ENCODE peak calls at places on chromosomes 1 and 21, in ten cellular contexts. L, Z, K, C, Q, F, G, P, I and R are unnamed samples.

GRCh38 chr1:198165927-198166647 is 9.3 kb downstream of the NEK7 start:
- DNase-seq in G (no peak), Q (no peak), Z (no peak), I (no peak), K (no peak), C (no peak), P (no peak), L (no peak), F (no peak), R (no peak)

GRCh38 chr1:116498789-116499628 is 71.8 kb downstream of the CD58 start:
- DNase-seq in P (peak), K (peak), G (peak), L (peak), Z (peak), I (peak), C (peak), Q (peak), F (no peak), R (peak)

GRCh38 chr1:8525291-8526275 is 207.7 kb downstream of the SLC45A1 start:
- DNase-seq in Q (no peak), G (peak), L (peak), F (peak), P (peak), K (peak), C (peak), I (peak), Z (peak), R (peak)

GRCh38 chr1:155070721-155071556 is 7.4 kb downstream of the EFNA4 start:
- DNase-seq in K (peak), I (peak), P (peak), F (no peak), Q (peak), Z (peak), C (peak), L (no peak), G (peak), R (no peak)

GRCh38 chr1:11516961-11517635 is 38.1 kb downstream of the DISP3 start:
- DNase-seq in G (no peak), L (no peak), C (no peak), Q (no peak), I (peak), Z (no peak), F (no peak), P (no peak), K (no peak), R (no peak)

GRCh38 chr1:67557731-67558448 is 127.1 kb upstream of the GADD45A start:
- DNase-seq in Z (no peak), F (no peak), C (no peak), G (peak), L (no peak), I (no peak), K (peak), P (no peak), Q (no peak), R (no peak)

GRCh38 chr1:17125756-17126237 is 6.5 kb upstream of the PADI2 start:
- DNase-seq in F (peak), L (peak), Z (peak), Q (peak), I (peak), C (peak), K (peak), P (peak), G (peak), R (peak)

GRCh38 chr1:231950732-231951131 is 324.1 kb downstream of the DISC1 start:
- DNase-seq in I (no peak), Z (no peak), L (no peak), P (no peak), K (no peak), Q (no peak), G (no peak), F (no peak), C (no peak), R (no peak)

GRCh38 chr1:30041741-30042437 is 681.5 kb downstream of the MATN1 start:
- DNase-seq in L (no peak), C (no peak), K (no peak), G (no peak), F (no peak), Q (no peak), I (no peak), Z (no peak), P (no peak), R (no peak)

GRCh38 chr1:31934706-31935629 is 3.2 kb downstream of the PTP4A2 start:
- DNase-seq in L (no peak), P (no peak), Z (peak), I (no peak), C (no peak), F (no peak), K (no peak), Q (no peak), G (peak), R (peak)

GRCh38 chr1:66355756-66356155 is 178.2 kb upstream of the SGIP1 start:
- DNase-seq in P (no peak), I (no peak), K (no peak), G (no peak), F (no peak), Z (no peak), Q (no peak), C (no peak), L (no peak), R (no peak)

GRCh38 chr1:228120351-228121091 is 11.4 kb upstream of the MRPL55 start:
- DNase-seq in G (no peak), P (no peak), F (no peak), K (no peak), C (no peak), Z (no peak), L (no peak), Q (no peak), I (no peak), R (no peak)

GRCh38 chr21:44535963-44536362 is 4.0 kb downstream of the KRTAP10-1 start:
- DNase-seq in I (no peak), L (no peak), Q (no peak), G (no peak), P (no peak), K (no peak), C (no peak), Z (no peak), F (peak), R (no peak)

GRCh38 chr1:76336951-76337371 is 262.4 kb downstream of the ST6GALNAC3 start:
- DNase-seq in F (no peak), K (peak), L (no peak), C (peak), Z (peak), G (no peak), Q (no peak), I (peak), P (peak), R (no peak)

GRCh38 chr1:11045428-11046269 is 1.4 kb downstream of the MASP2 start:
- DNase-seq in C (no peak), K (no peak), I (no peak), Q (no peak), P (no peak), Z (no peak), L (no peak), F (no peak), G (peak), R (no peak)

GRCh38 chr1:64282353-64282752 is 78.9 kb downstream of the UBE2U start:
- DNase-seq in P (no peak), F (peak), I (no peak), Z (no peak), K (no peak), C (no peak), Q (no peak), G (peak), L (no peak), R (no peak)

GRCh38 chr1:15178571-15179484 is 25.3 kb downstream of the TMEM51 start:
- DNase-seq in K (no peak), G (no peak), P (peak), I (no peak), L (no peak), C (no peak), F (no peak), Q (no peak), Z (no peak), R (peak)

GRCh38 chr1:112894561-112895011 is 61.4 kb downstream of the SLC16A1 start:
- DNase-seq in Z (no peak), L (no peak), K (no peak), I (no peak), F (no peak), C (no peak), G (no peak), Q (no peak), P (no peak), R (no peak)

GRCh38 chr21:42299324-42300044 is 15.7 kb downstream of the TFF3 start:
- DNase-seq in I (no peak), Q (no peak), C (peak), Z (no peak), L (no peak), F (peak), K (no peak), P (no peak), G (no peak), R (peak)

GRCh38 chr21:35239811-35240219 is 190.7 kb upstream of the RUNX1 start:
- DNase-seq in I (no peak), F (no peak), Q (no peak), L (no peak), C (no peak), K (no peak), Z (no peak), P (no peak), G (no peak), R (no peak)

GRCh38 chr1:228400692-228401454 is 5.8 kb downstream of the TRIM11 start:
- DNase-seq in Q (no peak), F (no peak), L (no peak), Z (no peak), K (no peak), C (no peak), I (no peak), P (peak), G (no peak), R (no peak)

GRCh38 chr1:16178596-16179497 is 23.0 kb upstream of the EPHA2 start:
- DNase-seq in Q (no peak), G (no peak), L (no peak), F (no peak), P (no peak), C (no peak), Z (no peak), K (no peak), I (peak), R (no peak)

GRCh38 chr1:57079454-57080157 is 113.8 kb upstream of the C8B start:
- DNase-seq in F (no peak), C (no peak), I (no peak), Z (no peak), K (no peak), Q (no peak), P (no peak), G (peak), L (no peak), R (no peak)

GRCh38 chr1:169163059-169163458 is 56.6 kb downstream of the ATP1B1 start:
- DNase-seq in Q (no peak), L (no peak), P (no peak), Z (no peak), G (no peak), C (no peak), I (no peak), F (no peak), K (no peak), R (peak)

GRCh38 chr1:180262628-180263488 is 32.8 kb downstream of the LHX4 start:
- DNase-seq in G (no peak), C (no peak), I (no peak), K (no peak), P (no peak), Q (no peak), Z (no peak), L (no peak), F (no peak), R (no peak)

GRCh38 chr1:248858096-248858890 is 592 bp downstream of the ZNF692 start:
- DNase-seq in Z (peak), Q (peak), F (peak), I (peak), K (peak), P (peak), C (peak), L (peak), G (peak), R (no peak)
- TF ChIP-seq POLR2A in Z (peak), Q (no peak), F (no peak), I (no peak), K (no peak), P (no peak), C (no peak), L (peak), G (peak), R (peak)

GRCh38 chr21:38386967-38387366 is 111.3 kb downstream of the ERG start:
- DNase-seq in L (no peak), G (no peak), Z (no peak), F (no peak), K (no peak), Q (no peak), P (no peak), I (no peak), C (no peak), R (no peak)

GRCh38 chr21:38380391-38381137 is 117.7 kb downstream of the ERG start:
- DNase-seq in L (peak), Q (no peak), G (no peak), P (no peak), F (no peak), C (no peak), K (no peak), I (no peak), Z (no peak), R (no peak)

GRCh38 chr21:38384246-38384576 is 114.1 kb downstream of the ERG start:
- DNase-seq in I (no peak), K (no peak), G (no peak), L (no peak), Q (no peak), F (no peak), Z (no peak), C (no peak), P (no peak), R (no peak)

GRCh38 chr21:38384675-38385074 is 113.6 kb downstream of the ERG start:
- DNase-seq in Q (no peak), Z (no peak), F (no peak), P (no peak), L (no peak), G (no peak), I (peak), K (no peak), C (no peak), R (no peak)

DNA sequence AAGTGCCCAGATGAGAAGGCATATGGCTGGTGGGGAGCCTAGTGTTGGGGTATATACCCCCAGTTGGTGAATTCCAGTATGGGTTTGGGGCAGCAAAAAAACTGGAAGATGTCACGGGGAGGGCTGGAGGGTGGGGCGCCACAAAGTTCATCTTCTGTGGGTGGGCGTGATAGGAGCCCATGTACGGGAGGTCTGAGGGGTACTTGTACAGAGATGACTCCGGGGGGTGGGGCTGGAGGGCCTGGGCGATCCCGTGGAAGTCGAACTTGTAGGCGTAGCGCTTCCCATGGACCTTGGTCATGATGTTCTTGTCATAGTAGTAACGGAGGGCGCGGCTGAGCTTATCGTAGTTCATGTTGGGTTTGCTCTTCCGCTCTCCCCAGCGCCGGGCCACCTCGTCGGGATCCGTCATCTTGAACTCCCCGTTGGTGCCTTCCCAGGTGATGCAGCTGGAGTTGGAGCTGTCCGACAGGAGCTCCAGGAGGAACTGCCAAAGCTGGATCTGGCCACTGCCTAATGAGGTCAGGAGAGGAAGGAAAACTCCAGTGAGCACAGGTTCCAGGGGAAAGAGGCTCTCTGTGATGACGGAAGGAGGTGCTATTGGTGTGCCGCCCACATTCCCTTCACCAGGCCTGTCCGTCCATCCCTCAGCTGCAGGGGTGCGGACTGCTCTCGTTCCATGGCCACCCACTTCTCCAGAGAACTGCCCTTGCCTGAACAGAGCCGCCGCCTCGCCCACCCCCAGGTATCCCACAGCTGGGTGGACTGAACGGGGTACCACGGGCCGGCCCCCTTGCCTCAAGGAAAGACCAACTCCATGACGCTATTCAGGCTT is 114.6 kb downstream of the ERG start:
- DNase-seq in L (no peak), C (no peak), P (no peak), Q (no peak), G (no peak), I (no peak), F (no peak), Z (no peak), K (no peak), R (no peak)
- TF ChIP-seq POLR2A in L (no peak), C (no peak), P (no peak), Q (no peak), G (no peak), I (no peak), F (no peak), Z (no peak), K (no peak), R (no peak)

DNA sequence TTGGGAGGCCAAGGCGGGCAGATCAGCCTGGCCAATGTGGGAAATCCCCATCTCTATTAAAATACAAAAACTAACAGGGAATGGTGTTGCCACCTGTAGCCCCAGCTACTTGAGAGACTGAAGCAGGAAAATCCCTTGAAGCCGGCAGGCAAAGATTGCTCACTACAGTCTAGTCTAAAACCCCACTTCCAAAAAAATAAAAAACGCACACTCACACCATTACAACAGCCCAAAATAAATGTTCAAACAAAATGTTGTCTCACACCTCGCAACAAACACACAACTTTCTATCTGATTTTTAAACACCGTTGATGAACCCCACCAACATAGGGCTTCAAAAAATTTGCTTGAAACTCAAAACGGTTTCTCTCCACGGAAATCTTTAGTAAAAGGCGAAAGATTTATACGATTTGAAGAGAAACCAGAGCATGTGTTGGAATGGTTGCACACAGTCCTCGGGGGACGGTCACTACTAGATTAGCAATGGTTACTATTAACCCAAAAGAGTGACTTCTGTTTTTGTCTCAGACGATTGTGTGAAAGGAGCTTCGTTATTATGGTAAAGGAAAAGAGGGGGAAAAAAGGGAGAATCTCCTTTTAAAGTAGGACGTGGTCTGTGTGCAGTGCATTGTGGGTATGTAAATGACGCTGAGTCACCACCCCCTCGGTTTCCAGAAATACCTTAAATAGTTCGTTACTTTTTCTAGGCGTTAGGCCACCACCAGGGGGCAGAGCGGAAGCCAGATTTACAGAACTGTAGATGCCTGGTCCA is at the start of gene RNU5D-1:
- DNase-seq in Z (peak), F (peak), I (peak), L (peak), Q (peak), K (peak), P (peak), G (peak), C (peak), R (peak)
- TF ChIP-seq POLR2A in Z (peak), F (peak), I (peak), L (peak), Q (peak), K (peak), P (peak), G (peak), C (peak), R (peak)

DNA sequence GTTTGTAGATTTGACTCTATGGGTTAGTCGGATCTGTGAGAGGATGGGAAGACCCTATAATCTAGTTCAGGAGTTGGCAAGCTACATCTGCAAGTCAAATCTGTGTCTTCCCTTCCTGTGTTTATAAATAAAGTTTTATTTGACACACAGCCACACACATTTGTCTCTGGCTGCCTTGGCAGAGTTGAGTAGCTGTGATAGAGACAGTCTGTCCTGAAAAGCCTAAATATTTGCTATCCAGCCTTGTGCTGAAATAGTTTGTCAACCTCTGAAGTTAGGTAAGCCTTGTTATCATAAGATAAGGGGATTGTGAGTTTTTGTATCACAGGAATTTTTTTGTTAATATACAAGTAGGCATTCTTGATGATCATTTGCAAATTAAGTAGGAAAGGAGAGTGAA is 136.8 kb downstream of the NOS1AP start:
- DNase-seq in C (no peak), L (no peak), G (no peak), Q (no peak), F (no peak), Z (no peak), I (no peak), K (no peak), P (no peak), R (no peak)
- TF ChIP-seq POLR2A in C (no peak), L (no peak), G (no peak), Q (no peak), F (no peak), Z (no peak), I (no peak), K (no peak), P (no peak), R (no peak)

DNA sequence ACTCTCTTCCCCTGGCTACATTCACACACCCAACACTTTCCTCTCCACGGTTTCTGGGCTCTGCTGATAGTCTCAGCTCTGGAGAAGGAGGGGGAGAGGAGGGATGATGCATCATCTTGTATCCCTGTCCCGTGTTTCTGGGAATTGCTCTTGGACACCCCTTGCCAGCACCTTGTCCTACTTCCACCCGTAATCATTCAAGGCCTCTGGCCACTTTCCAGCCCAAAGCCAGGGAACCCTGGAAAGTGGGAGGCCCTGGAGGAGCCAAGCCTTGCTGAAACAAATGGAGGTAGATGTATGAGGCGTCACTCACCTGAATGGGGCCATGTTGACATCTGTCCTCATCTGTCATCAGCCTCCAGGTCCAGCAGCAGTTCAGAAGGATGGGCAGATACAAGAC is 4.4 kb downstream of the PLEKHO1 start:
- DNase-seq in Z (no peak), C (peak), P (peak), Q (no peak), I (no peak), G (no peak), K (no peak), L (no peak), F (no peak), R (no peak)
- TF ChIP-seq POLR2A in Z (no peak), C (no peak), P (no peak), Q (no peak), I (no peak), G (no peak), K (no peak), L (no peak), F (no peak), R (no peak)

DNA sequence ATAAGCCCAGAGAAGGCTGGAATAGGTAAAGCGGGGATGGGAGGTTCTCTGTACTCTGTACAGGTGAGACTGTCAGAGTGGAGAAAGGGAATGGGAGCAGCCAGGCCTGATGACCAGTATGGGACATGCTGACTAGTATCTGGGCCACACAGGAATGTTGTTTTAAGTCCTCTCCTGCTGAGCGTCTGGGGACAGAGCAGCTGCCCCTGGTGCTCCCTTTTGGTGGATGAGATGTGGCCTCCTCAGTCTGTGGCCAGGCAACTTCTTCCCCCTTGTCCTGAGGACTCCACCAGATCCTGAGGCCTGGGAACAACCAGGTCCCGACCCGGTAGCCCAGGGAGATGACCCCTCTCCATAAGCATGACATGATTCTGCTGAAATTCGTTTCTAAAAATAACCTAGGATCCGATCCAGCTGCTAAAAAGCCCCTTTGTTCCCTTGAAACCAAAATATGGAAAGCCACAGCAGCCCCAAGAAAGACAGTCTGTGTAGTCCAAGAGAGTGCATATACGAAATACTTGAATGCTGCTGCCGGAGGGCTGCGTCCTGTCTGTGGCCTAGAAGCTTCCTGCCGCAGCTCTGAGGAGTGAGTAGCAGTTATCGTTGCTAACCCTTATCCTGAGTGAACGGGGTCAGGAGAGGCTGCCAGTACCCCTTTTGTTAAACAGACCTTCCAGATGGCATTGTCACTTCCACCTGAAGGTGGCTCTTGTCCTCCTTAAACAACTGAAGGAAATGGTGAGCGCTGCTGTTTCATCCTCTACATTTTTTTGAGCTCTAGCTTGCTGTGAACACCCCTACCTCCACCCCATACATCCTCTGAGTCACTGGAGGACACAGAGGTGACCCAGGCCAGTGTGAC is 47.1 kb downstream of the ATP2B4 start:
- DNase-seq in Q (peak), K (peak), L (peak), I (peak), F (peak), C (peak), Z (peak), P (peak), G (peak), R (peak)
- TF ChIP-seq POLR2A in Q (no peak), K (no peak), L (no peak), I (no peak), F (no peak), C (no peak), Z (no peak), P (no peak), G (no peak), R (no peak)